ENCODE peak calls at places on chromosome X, in six cellular contexts. R is astrocyte of the spinal cord, B is AG09309, U is nephron progenitor cell, I is left ventricle myocardium superior, D is LoVo. W is an unnamed sample.
A peak's percentile ranks its signal among the peaks of the same experiment; 100 is the strongest.

GRCh38 chrX:136619889-136620505 is 28.0 kb upstream of the CD40LG start:
- DNase-seq in U (no peak), D (no peak), I (no peak), B (no peak), R (no peak), W (no peak)

GRCh38 chrX:70969635-70970481 is 39.0 kb upstream of the SLC7A3 start:
- DNase-seq in I (no peak), U (no peak), D (no peak), B (no peak), R (no peak), W (no peak)

GRCh38 chrX:12920990-12921389 is 14.6 kb downstream of the TLR8 start:
- DNase-seq in D (no peak), U (no peak), R (no peak), I (no peak), B (no peak), W (no peak)

GRCh38 chrX:130108647-130109428 is 1.5 kb downstream of the ELF4 start:
- DNase-seq in R (peak; percentile 24), I (peak; percentile 61), D (peak; percentile 21), B (no peak), U (no peak), W (no peak)

GRCh38 chrX:77899081-77899828 is at the start of gene COX7B:
- DNase-seq in D (peak; percentile 88), I (no peak), R (peak; percentile 97), B (peak; percentile 90), U (peak; percentile 60), W (peak; percentile 56)

GRCh38 chrX:38494239-38494823 is 67.0 kb upstream of the TSPAN7 start:
- DNase-seq in I (no peak), R (no peak), B (no peak), U (no peak), D (no peak), W (no peak)

GRCh38 chrX:29382811-29383210 is 795.6 kb downstream of the IL1RAPL1 start:
- DNase-seq in U (no peak), B (no peak), R (no peak), I (no peak), D (no peak), W (no peak)

GRCh38 chrX:103629295-103630170 is 758 bp downstream of the TCEAL1 start:
- DNase-seq in R (peak; percentile 79), U (peak; percentile 70), I (peak; percentile 77), B (peak; percentile 31), D (peak; percentile 37), W (peak; percentile 80)

GRCh38 chrX:79130857-79131256 is 13.6 kb upstream of the GPR174 start:
- DNase-seq in B (no peak), U (no peak), R (no peak), D (no peak), I (no peak), W (no peak)

GRCh38 chrX:6448003-6448402 is 86.9 kb downstream of the VCX3A start:
- DNase-seq in B (no peak), I (no peak), R (peak; percentile 22), U (no peak), D (no peak), W (no peak)

GRCh38 chrX:10470009-10470408 is 150.4 kb downstream of the MID1 start:
- DNase-seq in B (no peak), R (no peak), I (no peak), U (no peak), D (no peak), W (no peak)

GRCh38 chrX:129632443-129632842 is 22.3 kb downstream of the APLN start:
- DNase-seq in D (no peak), I (no peak), B (no peak), R (no peak), U (no peak), W (no peak)

GRCh38 chrX:66021758-66022741 is 17.8 kb downstream of the VSIG4 start:
- DNase-seq in D (no peak), R (no peak), U (no peak), I (no peak), B (no peak), W (no peak)

GRCh38 chrX:151796576-151796975 is 62.0 kb downstream of the CNGA2 start:
- DNase-seq in I (no peak), D (no peak), U (no peak), B (no peak), R (no peak), W (no peak)

GRCh38 chrX:129984196-129984962 is 1.9 kb downstream of the BCORL1 start:
- DNase-seq in D (peak; percentile 11), I (peak; percentile 58), R (no peak), B (no peak), U (peak; percentile 68), W (peak; percentile 37)

GRCh38 chrX:41692162-41692749 is 3.5 kb downstream of the GPR34 start:
- DNase-seq in D (no peak), R (peak; percentile 60), U (no peak), B (peak; percentile 52), I (no peak), W (no peak)

GRCh38 chrX:119880552-119881437 is 9.2 kb downstream of the NDUFA1 start:
- DNase-seq in I (no peak), D (peak; percentile 46), B (peak; percentile 14), U (peak; percentile 21), R (peak; percentile 51), W (no peak)

GRCh38 chrX:76148011-76148665 is 24.7 kb upstream of the PBDC1 start:
- DNase-seq in D (no peak), U (no peak), B (no peak), I (no peak), R (peak; percentile 46), W (no peak)